ENCODE peak calls at places on chromosomes 12 and 14, in four cellular contexts. X is DMS153; T is T-cell; A is CD8-positive, alpha-beta T cell. R is an unnamed sample.

GRCh38 chr12:118544569-118544968 is 168.2 kb downstream of the SUDS3 start:
- DNase-seq in X (no peak), T (no peak), A (no peak), R (no peak)

GRCh38 chr12:63150255-63151060 is 543 bp downstream of the AVPR1A start:
- DNase-seq in X (peak), T (no peak), A (no peak), R (no peak)

GRCh38 chr12:54560374-54560858 is 11.0 kb downstream of the PDE1B start:
- DNase-seq in X (peak), T (peak), A (peak), R (peak)

GRCh38 chr14:75123991-75124390 is 2.9 kb downstream of the NEK9 start:
- DNase-seq in X (no peak), T (no peak), A (no peak), R (peak)

GRCh38 chr12:109476807-109477184 is 304 bp downstream of the KCTD10 start:
- DNase-seq in X (no peak), T (no peak), A (no peak), R (no peak)

GRCh38 chr14:70114621-70115156 is 74.1 kb downstream of the SLC8A3 start:
- DNase-seq in X (no peak), T (no peak), A (no peak), R (no peak)

GRCh38 chr12:107251288-107251687 is 157.9 kb upstream of the CRY1 start:
- DNase-seq in X (no peak), T (no peak), A (no peak), R (no peak)

GRCh38 chr14:52046376-52046917 is 22.4 kb downstream of the NID2 start:
- DNase-seq in X (no peak), T (no peak), A (no peak), R (no peak)

GRCh38 chr12:41743835-41744234 is 400.8 kb downstream of the GXYLT1 start:
- DNase-seq in X (no peak), T (no peak), A (no peak), R (no peak)

GRCh38 chr14:65330416-65330815 is 82.1 kb upstream of the FUT8 start:
- DNase-seq in X (no peak), T (no peak), A (no peak), R (no peak)

R was measured in AML-193.